ENCODE peak calls at places on chromosomes 4 and X, in five cellular contexts. Y is WERI-Rb-1, R is breast epithelium, B is GM12865, Q is hepatocyte. F is an unnamed sample.

GRCh38 chrX:40300286-40300890 is 202.6 kb upstream of the BCOR start:
- DNase-seq in Y (no peak), B (peak), Q (no peak), R (no peak), F (no peak)

GRCh38 chrX:119654112-119654531 is 38.8 kb downstream of the SEPTIN6 start:
- DNase-seq in B (no peak), R (peak), Q (peak), Y (peak), F (no peak)

GRCh38 chr4:176875441-176875930 is 82.8 kb upstream of the VEGFC start:
- DNase-seq in B (no peak), Y (no peak), Q (no peak), R (no peak), F (no peak)

GRCh38 chr4:6011686-6012085 is 6.5 kb downstream of the C4orf50 start:
- DNase-seq in R (peak), B (no peak), Y (no peak), Q (no peak), F (peak)

GRCh38 chr4:102344955-102345794 is at the start of gene SLC39A8:
- DNase-seq in Q (peak), Y (peak), B (peak), R (peak), F (peak)

GRCh38 chr4:118911162-118911791 is 22.6 kb downstream of the SYNPO2 start:
- DNase-seq in Q (no peak), B (no peak), R (no peak), Y (no peak), F (no peak)

GRCh38 chrX:153816821-153817220 is 13.5 kb downstream of the PDZD4 start:
- DNase-seq in B (no peak), Q (no peak), R (no peak), Y (no peak), F (peak)

GRCh38 chr4:150586162-150586561 is 4.2 kb downstream of the MAB21L2 start:
- DNase-seq in Q (no peak), Y (no peak), R (no peak), B (no peak), F (no peak)

GRCh38 chrX:125205084-125205917 is 114.4 kb upstream of the TEX13C start:
- DNase-seq in R (peak), B (peak), Y (no peak), Q (peak), F (peak)

GRCh38 chrX:24150051-24150790 is 692 bp downstream of the ZFX start:
- DNase-seq in B (peak), R (peak), Q (peak), Y (peak), F (peak)

GRCh38 chr4:123170843-123171242 is 225.8 kb upstream of the SPRY1 start:
- DNase-seq in Y (no peak), Q (no peak), R (no peak), B (no peak), F (no peak)

GRCh38 chrX:104372547-104372946 is 117.8 kb upstream of the ESX1 start:
- DNase-seq in Q (no peak), B (no peak), Y (no peak), R (no peak), F (no peak)

GRCh38 chr4:125357675-125358074 is 42.9 kb downstream of the FAT4 start:
- DNase-seq in R (no peak), Q (no peak), Y (no peak), B (no peak), F (no peak)